ENCODE peak calls at places on chromosome 9, in eight cellular contexts. One of them, this sample, is unnamed.

GRCh38 chr9:108671156-108671555 is 184.6 kb downstream of the ACTL7B start:
- DNase-seq in body of pancreas: no peak
- DNase-seq in esophagus squamous epithelium: no peak
- DNase-seq in lower lobe of right lung: no peak
- DNase-seq in colonic mucosa: no peak
- DNase-seq in sigmoid colon: no peak
- DNase-seq in ovary: no peak
- DNase-seq in upper lobe of left lung: no peak
- DNase-seq in this sample: peak; percentile 79

GRCh38 chr9:136848393-136849037 is 694 bp upstream of the PHPT1 start:
- DNase-seq in body of pancreas: peak; percentile 44
- DNase-seq in esophagus squamous epithelium: no peak
- DNase-seq in lower lobe of right lung: no peak
- DNase-seq in colonic mucosa: peak; percentile 59
- DNase-seq in sigmoid colon: no peak
- DNase-seq in ovary: no peak
- DNase-seq in upper lobe of left lung: peak; percentile 91
- DNase-seq in this sample: no peak

GRCh38 chr9:126722252-126722921 is 82.5 kb upstream of the ZBTB43 start:
- DNase-seq in body of pancreas: peak; percentile 63
- DNase-seq in esophagus squamous epithelium: no peak
- DNase-seq in lower lobe of right lung: peak; percentile 92
- DNase-seq in colonic mucosa: peak; percentile 78
- DNase-seq in sigmoid colon: peak; percentile 90
- DNase-seq in ovary: peak; percentile 34
- DNase-seq in upper lobe of left lung: peak; percentile 95
- DNase-seq in this sample: no peak

GRCh38 chr9:68515304-68516017 is 25.2 kb downstream of the TMEM252 start:
- DNase-seq in body of pancreas: no peak
- DNase-seq in esophagus squamous epithelium: no peak
- DNase-seq in lower lobe of right lung: no peak
- DNase-seq in colonic mucosa: no peak
- DNase-seq in sigmoid colon: no peak
- DNase-seq in ovary: no peak
- DNase-seq in upper lobe of left lung: no peak
- DNase-seq in this sample: no peak

GRCh38 chr9:101458955-101459631 is 23.5 kb upstream of the ALDOB start:
- DNase-seq in body of pancreas: peak; percentile 26
- DNase-seq in esophagus squamous epithelium: no peak
- DNase-seq in lower lobe of right lung: no peak
- DNase-seq in colonic mucosa: peak; percentile 43
- DNase-seq in sigmoid colon: no peak
- DNase-seq in ovary: no peak
- DNase-seq in upper lobe of left lung: no peak
- DNase-seq in this sample: no peak

GRCh38 chr9:107373809-107374208 is 90.7 kb downstream of the RAD23B start:
- DNase-seq in body of pancreas: no peak
- DNase-seq in esophagus squamous epithelium: no peak
- DNase-seq in lower lobe of right lung: no peak
- DNase-seq in colonic mucosa: no peak
- DNase-seq in sigmoid colon: no peak
- DNase-seq in ovary: no peak
- DNase-seq in upper lobe of left lung: no peak
- DNase-seq in this sample: no peak

GRCh38 chr9:14554866-14555265 is 138.4 kb downstream of the ZDHHC21 start:
- DNase-seq in body of pancreas: no peak
- DNase-seq in esophagus squamous epithelium: no peak
- DNase-seq in lower lobe of right lung: no peak
- DNase-seq in colonic mucosa: no peak
- DNase-seq in sigmoid colon: no peak
- DNase-seq in ovary: no peak
- DNase-seq in upper lobe of left lung: no peak
- DNase-seq in this sample: no peak

GRCh38 chr9:71769175-71770165 is 1.2 kb upstream of the CEMIP2 start:
- DNase-seq in body of pancreas: peak; percentile 95
- DNase-seq in esophagus squamous epithelium: peak; percentile 51
- DNase-seq in lower lobe of right lung: peak; percentile 91
- DNase-seq in colonic mucosa: peak; percentile 90
- DNase-seq in sigmoid colon: peak; percentile 91
- DNase-seq in ovary: peak; percentile 61
- DNase-seq in upper lobe of left lung: peak; percentile 96
- DNase-seq in this sample: no peak

GRCh38 chr9:133352635-133353340 is 3.5 kb downstream of the SURF1 start:
- DNase-seq in body of pancreas: no peak
- DNase-seq in esophagus squamous epithelium: no peak
- DNase-seq in lower lobe of right lung: no peak
- DNase-seq in colonic mucosa: no peak
- DNase-seq in sigmoid colon: no peak
- DNase-seq in ovary: no peak
- DNase-seq in upper lobe of left lung: no peak
- DNase-seq in this sample: no peak

GRCh38 chr9:137435980-137436760 is 5.0 kb downstream of the ENTPD8 start:
- DNase-seq in body of pancreas: peak; percentile 93
- DNase-seq in esophagus squamous epithelium: no peak
- DNase-seq in lower lobe of right lung: peak; percentile 80
- DNase-seq in colonic mucosa: peak; percentile 87
- DNase-seq in sigmoid colon: peak; percentile 88
- DNase-seq in ovary: peak; percentile 90
- DNase-seq in upper lobe of left lung: peak; percentile 90
- DNase-seq in this sample: no peak

GRCh38 chr9:127844821-127845359 is 9.6 kb downstream of the ENG start:
- DNase-seq in body of pancreas: no peak
- DNase-seq in esophagus squamous epithelium: no peak
- DNase-seq in lower lobe of right lung: no peak
- DNase-seq in colonic mucosa: no peak
- DNase-seq in sigmoid colon: no peak
- DNase-seq in ovary: peak; percentile 51
- DNase-seq in upper lobe of left lung: no peak
- DNase-seq in this sample: no peak

GRCh38 chr9:85741112-85741874 is 461 bp downstream of the AGTPBP1 start:
- DNase-seq in body of pancreas: peak; percentile 52
- DNase-seq in esophagus squamous epithelium: no peak
- DNase-seq in lower lobe of right lung: peak; percentile 76
- DNase-seq in colonic mucosa: peak; percentile 51
- DNase-seq in sigmoid colon: peak; percentile 74
- DNase-seq in ovary: peak; percentile 30
- DNase-seq in upper lobe of left lung: peak; percentile 89
- DNase-seq in this sample: no peak

GRCh38 chr9:89873801-89874200 is 269.0 kb downstream of the GADD45G start:
- DNase-seq in body of pancreas: peak; percentile 1
- DNase-seq in esophagus squamous epithelium: no peak
- DNase-seq in lower lobe of right lung: peak; percentile 10
- DNase-seq in colonic mucosa: no peak
- DNase-seq in sigmoid colon: peak; percentile 4
- DNase-seq in ovary: no peak
- DNase-seq in upper lobe of left lung: no peak
- DNase-seq in this sample: no peak

GRCh38 chr9:91138760-91139159 is 223.0 kb downstream of the AUH start:
- DNase-seq in body of pancreas: no peak
- DNase-seq in esophagus squamous epithelium: no peak
- DNase-seq in lower lobe of right lung: no peak
- DNase-seq in colonic mucosa: no peak
- DNase-seq in sigmoid colon: no peak
- DNase-seq in ovary: no peak
- DNase-seq in upper lobe of left lung: no peak
- DNase-seq in this sample: no peak

GRCh38 chr9:78289474-78289873 is 7.5 kb upstream of the PSAT1 start:
- DNase-seq in body of pancreas: no peak
- DNase-seq in esophagus squamous epithelium: no peak
- DNase-seq in lower lobe of right lung: no peak
- DNase-seq in colonic mucosa: no peak
- DNase-seq in sigmoid colon: no peak
- DNase-seq in ovary: no peak
- DNase-seq in upper lobe of left lung: no peak
- DNase-seq in this sample: no peak

GRCh38 chr9:136728548-136729123 is 14.1 kb downstream of the LCN10 start:
- DNase-seq in body of pancreas: no peak
- DNase-seq in esophagus squamous epithelium: no peak
- DNase-seq in lower lobe of right lung: peak; percentile 56
- DNase-seq in colonic mucosa: no peak
- DNase-seq in sigmoid colon: no peak
- DNase-seq in ovary: no peak
- DNase-seq in upper lobe of left lung: peak; percentile 89
- DNase-seq in this sample: no peak

GRCh38 chr9:90929616-90930015 is 128.0 kb downstream of the SYK start:
- DNase-seq in body of pancreas: no peak
- DNase-seq in esophagus squamous epithelium: no peak
- DNase-seq in lower lobe of right lung: no peak
- DNase-seq in colonic mucosa: no peak
- DNase-seq in sigmoid colon: no peak
- DNase-seq in ovary: no peak
- DNase-seq in upper lobe of left lung: no peak
- DNase-seq in this sample: no peak

GRCh38 chr9:121156263-121156731 is 45.4 kb downstream of the RAB14 start:
- DNase-seq in body of pancreas: no peak
- DNase-seq in esophagus squamous epithelium: no peak
- DNase-seq in lower lobe of right lung: no peak
- DNase-seq in colonic mucosa: no peak
- DNase-seq in sigmoid colon: no peak
- DNase-seq in ovary: no peak
- DNase-seq in upper lobe of left lung: no peak
- DNase-seq in this sample: no peak

DNA sequence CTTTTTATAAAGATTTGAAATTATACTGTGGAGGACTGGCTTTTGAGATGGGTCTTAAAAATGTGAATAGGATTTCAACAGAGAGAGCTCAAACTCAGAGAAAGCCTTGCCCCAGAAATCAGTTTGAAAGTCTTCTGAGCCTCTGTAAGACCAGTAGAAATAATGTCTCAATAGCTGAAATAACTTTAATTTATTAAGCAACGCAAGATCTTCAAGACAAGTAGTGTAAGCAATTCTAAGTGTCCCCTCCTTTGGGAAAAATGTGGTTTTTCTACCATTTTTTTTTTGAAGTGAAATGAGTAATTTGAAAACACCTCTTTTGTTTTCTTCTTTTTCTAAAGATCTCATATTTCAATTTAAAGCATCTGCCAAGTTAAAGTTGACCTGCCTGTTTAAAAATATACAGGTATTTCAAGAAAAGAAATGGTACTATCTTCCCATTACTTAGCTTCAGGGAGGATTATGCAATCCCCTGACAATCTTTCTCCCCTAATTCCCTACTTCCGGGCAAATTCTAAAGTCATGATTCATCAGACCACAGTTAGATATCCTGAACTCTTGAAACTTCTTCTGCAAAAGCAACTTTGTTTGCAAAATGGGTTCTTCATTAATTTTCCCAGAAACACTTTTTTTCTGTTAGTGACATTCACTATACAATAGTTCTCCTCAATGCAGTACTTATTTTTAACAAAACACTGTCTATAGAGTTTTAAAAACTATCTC is 7.9 kb upstream of the ANXA1 start:
- DNase-seq in body of pancreas: no peak
- DNase-seq in esophagus squamous epithelium: no peak
- DNase-seq in lower lobe of right lung: no peak
- DNase-seq in colonic mucosa: no peak
- DNase-seq in sigmoid colon: no peak
- DNase-seq in ovary: no peak
- DNase-seq in upper lobe of left lung: no peak
- DNase-seq in this sample: no peak
- H3K9me3 ChIP-seq in body of pancreas: no peaks in the 10 kb centered on the region
- H3K9me3 ChIP-seq in esophagus squamous epithelium: no peaks in the 10 kb centered on the region
- H3K9me3 ChIP-seq in lower lobe of right lung: no peaks in the 10 kb centered on the region
- H3K9me3 ChIP-seq in colonic mucosa: no peaks in the 10 kb centered on the region
- H3K9me3 ChIP-seq in sigmoid colon: no peaks in the 10 kb centered on the region
- H3K9me3 ChIP-seq in ovary: no peaks in the 10 kb centered on the region
- H3K9me3 ChIP-seq in upper lobe of left lung: no peaks in the 10 kb centered on the region
- H3K9me3 ChIP-seq in this sample: no peaks in the 10 kb centered on the region

DNA sequence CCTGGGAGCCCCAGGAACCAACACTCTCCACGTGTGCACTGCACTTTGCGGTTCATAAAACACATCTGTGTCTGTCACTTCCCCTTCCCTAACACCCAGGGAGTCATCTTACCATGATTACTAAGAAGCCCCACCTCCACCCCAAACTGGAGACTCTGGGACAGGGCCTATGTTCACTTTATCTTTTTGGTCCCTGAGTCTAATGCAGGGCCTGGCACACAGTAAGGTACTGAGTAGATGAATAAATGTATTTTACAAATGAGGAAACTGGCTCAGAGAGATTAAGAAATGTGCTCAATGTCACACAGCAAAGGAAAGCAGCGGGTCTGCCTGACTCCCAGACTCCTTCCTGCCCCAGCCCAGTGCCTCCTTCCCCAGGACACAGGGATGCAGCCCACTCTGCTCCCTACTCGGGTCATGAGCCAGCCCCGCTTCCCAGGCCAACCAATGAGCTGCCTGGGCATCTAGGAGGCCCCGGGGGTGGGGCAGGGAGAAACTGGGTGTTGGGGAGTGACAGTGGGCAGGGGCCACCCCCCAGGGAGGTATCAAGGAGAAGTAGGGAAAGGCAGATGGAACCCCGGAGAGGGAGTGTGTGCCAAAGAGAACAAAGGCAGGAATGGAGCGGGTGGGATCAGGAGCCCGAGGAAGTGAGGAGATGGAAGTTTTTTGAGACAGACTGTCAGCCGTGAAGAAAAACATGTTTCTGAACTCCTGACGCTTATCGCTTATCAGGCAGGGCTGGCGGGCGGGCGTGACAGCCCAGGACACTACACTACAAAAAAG is 30.5 kb downstream of the SHB start:
- DNase-seq in body of pancreas: no peak
- DNase-seq in esophagus squamous epithelium: no peak
- DNase-seq in lower lobe of right lung: no peak
- DNase-seq in colonic mucosa: no peak
- DNase-seq in sigmoid colon: peak; percentile 67
- DNase-seq in ovary: no peak
- DNase-seq in upper lobe of left lung: no peak
- DNase-seq in this sample: no peak
- H3K4me1 ChIP-seq in body of pancreas: peaks cover 84% of the 10 kb centered on the region
- H3K4me1 ChIP-seq in esophagus squamous epithelium: peaks cover 56% of the 10 kb centered on the region
- H3K4me1 ChIP-seq in lower lobe of right lung: peaks cover 60% of the 10 kb centered on the region
- H3K4me1 ChIP-seq in colonic mucosa: peaks cover 14% of the 10 kb centered on the region
- H3K4me1 ChIP-seq in sigmoid colon: peaks cover 49% of the 10 kb centered on the region
- H3K4me1 ChIP-seq in ovary: peaks cover 3% of the 10 kb centered on the region
- H3K4me1 ChIP-seq in upper lobe of left lung: peaks cover 49% of the 10 kb centered on the region
- H3K4me1 ChIP-seq in this sample: peaks cover 79% of the 10 kb centered on the region

GRCh38 chr9:7185612-7186011 is 427.8 kb downstream of the KDM4C start:
- DNase-seq in body of pancreas: no peak
- DNase-seq in esophagus squamous epithelium: no peak
- DNase-seq in lower lobe of right lung: no peak
- DNase-seq in colonic mucosa: no peak
- DNase-seq in sigmoid colon: no peak
- DNase-seq in ovary: no peak
- DNase-seq in upper lobe of left lung: no peak
- DNase-seq in this sample: no peak
- H3K9me3 ChIP-seq in body of pancreas: no peaks in the 10 kb centered on the region
- H3K9me3 ChIP-seq in esophagus squamous epithelium: peaks cover 3% of the 10 kb centered on the region
- H3K9me3 ChIP-seq in lower lobe of right lung: peaks cover 14% of the 10 kb centered on the region
- H3K9me3 ChIP-seq in colonic mucosa: no peaks in the 10 kb centered on the region
- H3K9me3 ChIP-seq in sigmoid colon: no peaks in the 10 kb centered on the region
- H3K9me3 ChIP-seq in ovary: no peaks in the 10 kb centered on the region
- H3K9me3 ChIP-seq in upper lobe of left lung: peaks cover 9% of the 10 kb centered on the region
- H3K9me3 ChIP-seq in this sample: no peaks in the 10 kb centered on the region

DNA sequence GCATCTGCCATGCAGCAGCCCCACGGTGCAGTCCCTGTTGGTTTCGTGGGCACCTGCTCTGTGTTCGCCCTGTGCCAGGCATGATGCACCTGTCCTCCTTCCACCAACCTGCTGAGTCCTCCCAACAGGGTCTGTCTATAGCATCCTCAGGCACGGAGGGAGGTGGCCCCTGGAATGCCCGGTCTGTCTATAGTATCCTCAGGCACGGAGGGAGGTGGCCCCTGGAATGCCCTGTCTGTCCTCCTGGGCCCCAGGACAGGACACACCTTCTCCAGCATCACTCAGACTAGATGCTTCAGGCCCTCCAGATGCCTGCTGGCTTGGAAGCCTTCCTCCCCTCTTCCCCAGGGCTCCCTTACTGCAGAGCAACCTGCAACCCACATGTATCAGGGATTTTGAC is 9.9 kb upstream of the PHYHD1 start:
- DNase-seq in body of pancreas: no peak
- DNase-seq in esophagus squamous epithelium: no peak
- DNase-seq in lower lobe of right lung: peak; percentile 45
- DNase-seq in colonic mucosa: no peak
- DNase-seq in sigmoid colon: no peak
- DNase-seq in ovary: no peak
- DNase-seq in upper lobe of left lung: no peak
- DNase-seq in this sample: no peak
- H3K4me1 ChIP-seq in body of pancreas: peaks cover 50% of the 10 kb centered on the region
- H3K4me1 ChIP-seq in esophagus squamous epithelium: peaks cover 29% of the 10 kb centered on the region
- H3K4me1 ChIP-seq in lower lobe of right lung: peaks cover 57% of the 10 kb centered on the region
- H3K4me1 ChIP-seq in colonic mucosa: no peaks in the 10 kb centered on the region
- H3K4me1 ChIP-seq in sigmoid colon: peaks cover 76% of the 10 kb centered on the region
- H3K4me1 ChIP-seq in ovary: peaks cover 31% of the 10 kb centered on the region
- H3K4me1 ChIP-seq in upper lobe of left lung: peaks cover 62% of the 10 kb centered on the region
- H3K4me1 ChIP-seq in this sample: peaks cover 69% of the 10 kb centered on the region

This sample was measured in vagina.